ENCODE peak calls at places on chromosomes 3 and 15, in six cellular contexts. One of them, this sample, is unnamed.

GRCh38 chr3:40096561-40097506 is 212.7 kb upstream of the EIF1B start:
- DNase-seq in body of pancreas: peak
- DNase-seq in progenitor cell of endocrine pancreas: no peak
- DNase-seq in natural killer cell: no peak
- DNase-seq in left ventricle myocardium inferior: no peak
- DNase-seq in OCI-LY7: no peak
- DNase-seq in this sample: no peak

GRCh38 chr3:55075846-55076245 is 148.0 kb upstream of the LRTM1 start:
- DNase-seq in body of pancreas: no peak
- DNase-seq in progenitor cell of endocrine pancreas: no peak
- DNase-seq in natural killer cell: no peak
- DNase-seq in left ventricle myocardium inferior: no peak
- DNase-seq in OCI-LY7: no peak
- DNase-seq in this sample: no peak

GRCh38 chr15:55799287-55800212 is 56.6 kb upstream of the PRTG start:
- DNase-seq in body of pancreas: peak
- DNase-seq in progenitor cell of endocrine pancreas: peak
- DNase-seq in natural killer cell: no peak
- DNase-seq in left ventricle myocardium inferior: peak
- DNase-seq in OCI-LY7: peak
- DNase-seq in this sample: peak

GRCh38 chr3:197353867-197354180 is 55.4 kb upstream of the DLG1 start:
- DNase-seq in body of pancreas: no peak
- DNase-seq in progenitor cell of endocrine pancreas: no peak
- DNase-seq in natural killer cell: no peak
- DNase-seq in left ventricle myocardium inferior: no peak
- DNase-seq in OCI-LY7: no peak
- DNase-seq in this sample: no peak

GRCh38 chr3:132605374-132605792 is 8.3 kb downstream of the ACKR4 start:
- DNase-seq in body of pancreas: no peak
- DNase-seq in progenitor cell of endocrine pancreas: no peak
- DNase-seq in natural killer cell: no peak
- DNase-seq in left ventricle myocardium inferior: no peak
- DNase-seq in OCI-LY7: no peak
- DNase-seq in this sample: no peak

GRCh38 chr3:46845397-46845859 is 17.8 kb downstream of the MYL3 start:
- DNase-seq in body of pancreas: peak
- DNase-seq in progenitor cell of endocrine pancreas: no peak
- DNase-seq in natural killer cell: no peak
- DNase-seq in left ventricle myocardium inferior: peak
- DNase-seq in OCI-LY7: no peak
- DNase-seq in this sample: peak

GRCh38 chr3:188031106-188031505 is 122.9 kb upstream of the LPP start:
- DNase-seq in body of pancreas: no peak
- DNase-seq in progenitor cell of endocrine pancreas: no peak
- DNase-seq in natural killer cell: no peak
- DNase-seq in left ventricle myocardium inferior: no peak
- DNase-seq in OCI-LY7: peak
- DNase-seq in this sample: no peak

GRCh38 chr15:100999369-100999768 is 80.2 kb downstream of the LRRK1 start:
- DNase-seq in body of pancreas: no peak
- DNase-seq in progenitor cell of endocrine pancreas: no peak
- DNase-seq in natural killer cell: no peak
- DNase-seq in left ventricle myocardium inferior: no peak
- DNase-seq in OCI-LY7: no peak
- DNase-seq in this sample: no peak

GRCh38 chr3:169453256-169454059 is 210.1 kb downstream of the MECOM start:
- DNase-seq in body of pancreas: no peak
- DNase-seq in progenitor cell of endocrine pancreas: no peak
- DNase-seq in natural killer cell: no peak
- DNase-seq in left ventricle myocardium inferior: no peak
- DNase-seq in OCI-LY7: no peak
- DNase-seq in this sample: no peak

GRCh38 chr3:157335677-157336076 is 101.0 kb upstream of the PTX3 start:
- DNase-seq in body of pancreas: no peak
- DNase-seq in progenitor cell of endocrine pancreas: no peak
- DNase-seq in natural killer cell: no peak
- DNase-seq in left ventricle myocardium inferior: no peak
- DNase-seq in OCI-LY7: no peak
- DNase-seq in this sample: no peak

GRCh38 chr15:49521802-49522201 is 98.8 kb downstream of the FGF7 start:
- DNase-seq in body of pancreas: no peak
- DNase-seq in progenitor cell of endocrine pancreas: no peak
- DNase-seq in natural killer cell: no peak
- DNase-seq in left ventricle myocardium inferior: no peak
- DNase-seq in OCI-LY7: no peak
- DNase-seq in this sample: no peak

GRCh38 chr3:53109822-53110771 is 20.1 kb downstream of the RFT1 start:
- DNase-seq in body of pancreas: peak
- DNase-seq in progenitor cell of endocrine pancreas: no peak
- DNase-seq in natural killer cell: no peak
- DNase-seq in left ventricle myocardium inferior: peak
- DNase-seq in OCI-LY7: peak
- DNase-seq in this sample: no peak

GRCh38 chr15:83207622-83208356 is at the start of gene HDGFL3:
- DNase-seq in body of pancreas: peak
- DNase-seq in progenitor cell of endocrine pancreas: peak
- DNase-seq in natural killer cell: peak
- DNase-seq in left ventricle myocardium inferior: peak
- DNase-seq in OCI-LY7: peak
- DNase-seq in this sample: peak
- TF ChIP-seq CTCF in body of pancreas: no peak
- TF ChIP-seq CTCF in progenitor cell of endocrine pancreas: peak
- TF ChIP-seq CTCF in natural killer cell: no peak
- TF ChIP-seq CTCF in left ventricle myocardium inferior: no peak
- TF ChIP-seq CTCF in OCI-LY7: peak
- TF ChIP-seq CTCF in this sample: peak

DNA sequence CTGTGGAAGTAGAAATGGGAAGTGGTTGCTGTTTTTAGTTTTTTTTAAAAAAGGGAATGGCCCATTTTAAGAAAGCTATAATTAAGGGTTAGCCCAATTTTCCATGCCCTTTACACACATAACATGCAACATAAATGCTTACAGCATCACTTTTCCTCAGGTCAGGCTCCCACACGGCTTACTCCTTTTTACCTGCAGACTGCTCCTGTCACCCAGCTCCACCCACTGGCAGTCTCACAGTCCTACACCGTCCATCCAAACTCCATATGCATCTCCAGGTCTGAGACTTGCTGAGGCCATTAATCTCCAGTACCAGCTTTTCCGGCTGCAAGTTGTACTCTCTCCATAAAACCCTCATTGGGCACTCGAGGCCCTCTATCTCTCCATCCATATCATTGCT is 19.7 kb downstream of the MORC1 start:
- DNase-seq in body of pancreas: peak
- DNase-seq in progenitor cell of endocrine pancreas: no peak
- DNase-seq in natural killer cell: no peak
- DNase-seq in left ventricle myocardium inferior: no peak
- DNase-seq in OCI-LY7: peak
- DNase-seq in this sample: no peak
- TF ChIP-seq CTCF in body of pancreas: no peak
- TF ChIP-seq CTCF in progenitor cell of endocrine pancreas: peak
- TF ChIP-seq CTCF in natural killer cell: no peak
- TF ChIP-seq CTCF in left ventricle myocardium inferior: peak
- TF ChIP-seq CTCF in OCI-LY7: peak
- TF ChIP-seq CTCF in this sample: peak

DNA sequence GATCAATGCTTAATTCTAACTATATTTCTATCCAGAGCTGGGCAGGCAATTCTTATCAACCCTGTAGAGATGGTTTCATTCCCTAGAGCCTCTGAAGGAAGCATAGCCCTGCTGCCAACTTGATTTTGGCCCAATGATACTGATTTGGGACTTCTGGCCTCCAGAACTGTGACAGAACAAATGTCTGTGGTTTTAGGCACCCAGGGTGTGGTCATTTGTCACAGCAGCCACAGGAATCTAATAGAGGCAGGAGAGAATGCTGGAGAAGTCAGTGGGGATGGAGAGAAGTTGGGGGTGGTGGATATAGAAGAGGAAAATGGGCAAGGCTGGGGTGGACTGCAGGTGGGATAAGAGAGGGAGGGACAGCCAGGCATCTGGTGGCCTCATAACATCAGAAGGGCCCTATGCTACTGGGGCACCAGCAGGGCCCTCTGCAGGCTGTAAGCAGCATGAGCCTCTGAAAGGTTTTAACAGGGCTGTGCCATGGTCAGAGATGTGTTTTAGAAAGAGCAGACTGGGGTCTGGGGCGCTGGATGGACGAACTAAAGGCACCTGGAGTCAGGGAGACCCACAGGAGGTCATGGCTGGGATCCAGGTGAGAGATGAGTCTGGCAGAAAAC is 19.8 kb downstream of the MRPS11 start:
- DNase-seq in body of pancreas: no peak
- DNase-seq in progenitor cell of endocrine pancreas: no peak
- DNase-seq in natural killer cell: no peak
- DNase-seq in left ventricle myocardium inferior: no peak
- DNase-seq in OCI-LY7: no peak
- DNase-seq in this sample: no peak
- TF ChIP-seq CTCF in body of pancreas: no peak
- TF ChIP-seq CTCF in progenitor cell of endocrine pancreas: no peak
- TF ChIP-seq CTCF in natural killer cell: no peak
- TF ChIP-seq CTCF in left ventricle myocardium inferior: no peak
- TF ChIP-seq CTCF in OCI-LY7: no peak
- TF ChIP-seq CTCF in this sample: no peak

DNA sequence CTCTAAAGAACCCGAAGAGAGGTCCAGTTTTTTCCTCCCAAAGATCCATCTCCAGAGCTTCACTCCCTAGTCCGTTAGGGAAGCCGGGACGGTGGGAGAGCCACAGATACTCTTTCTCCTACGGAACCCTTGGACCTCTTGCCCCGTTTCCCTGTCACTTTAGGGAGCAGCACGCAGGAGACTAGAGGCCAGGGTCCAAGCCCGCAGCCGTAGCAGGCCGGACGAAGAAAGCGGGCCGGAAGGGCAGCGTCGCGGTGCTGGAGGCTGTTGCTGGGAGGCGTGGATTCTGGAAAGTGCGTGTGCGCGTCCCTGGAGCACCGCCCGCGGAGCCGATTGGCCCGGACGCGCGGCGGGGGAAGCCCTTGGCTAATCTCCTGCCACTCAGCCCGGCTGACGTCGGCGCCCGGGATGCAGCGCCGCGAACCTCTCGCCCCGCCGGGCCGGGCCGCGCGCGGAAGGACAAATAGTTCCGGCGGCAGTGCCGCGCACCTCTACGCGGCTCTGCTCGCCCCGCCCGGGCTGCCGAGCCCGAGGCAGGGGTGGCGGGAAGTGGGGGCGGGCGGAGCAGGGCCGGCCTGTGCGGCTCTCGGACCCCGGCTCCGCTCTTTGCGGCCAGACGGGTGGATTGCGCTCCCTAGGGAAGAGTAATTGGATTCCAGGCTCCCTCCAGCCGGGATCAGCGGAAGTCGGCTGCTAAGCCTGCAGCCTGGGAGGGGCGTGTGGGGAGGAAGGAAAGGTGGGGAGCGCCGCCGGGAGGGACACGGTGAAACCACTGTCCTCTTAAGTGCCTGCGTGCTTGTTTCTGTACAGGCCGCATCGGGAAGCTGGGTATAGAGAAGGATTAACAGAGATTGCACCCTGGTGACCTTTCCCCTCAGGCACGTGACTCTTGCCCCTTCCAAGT is 31.3 kb upstream of the TCF12 start:
- DNase-seq in body of pancreas: peak
- DNase-seq in progenitor cell of endocrine pancreas: peak
- DNase-seq in natural killer cell: peak
- DNase-seq in left ventricle myocardium inferior: peak
- DNase-seq in OCI-LY7: peak
- DNase-seq in this sample: peak
- TF ChIP-seq CTCF in body of pancreas: no peak
- TF ChIP-seq CTCF in progenitor cell of endocrine pancreas: peak
- TF ChIP-seq CTCF in natural killer cell: no peak
- TF ChIP-seq CTCF in left ventricle myocardium inferior: peak
- TF ChIP-seq CTCF in OCI-LY7: peak
- TF ChIP-seq CTCF in this sample: no peak

GRCh38 chr15:43210807-43211206 is 10.0 kb downstream of the EPB42 start:
- DNase-seq in body of pancreas: no peak
- DNase-seq in progenitor cell of endocrine pancreas: no peak
- DNase-seq in natural killer cell: no peak
- DNase-seq in left ventricle myocardium inferior: no peak
- DNase-seq in OCI-LY7: no peak
- DNase-seq in this sample: no peak

GRCh38 chr15:43211336-43211735 is 9.5 kb downstream of the EPB42 start:
- DNase-seq in body of pancreas: no peak
- DNase-seq in progenitor cell of endocrine pancreas: no peak
- DNase-seq in natural killer cell: no peak
- DNase-seq in left ventricle myocardium inferior: no peak
- DNase-seq in OCI-LY7: no peak
- DNase-seq in this sample: no peak

GRCh38 chr15:43208052-43209002 is 12.5 kb downstream of the EPB42 start:
- DNase-seq in body of pancreas: no peak
- DNase-seq in progenitor cell of endocrine pancreas: no peak
- DNase-seq in natural killer cell: no peak
- DNase-seq in left ventricle myocardium inferior: no peak
- DNase-seq in OCI-LY7: no peak
- DNase-seq in this sample: peak

GRCh38 chr15:43210172-43210745 is 10.6 kb downstream of the EPB42 start:
- DNase-seq in body of pancreas: no peak
- DNase-seq in progenitor cell of endocrine pancreas: no peak
- DNase-seq in natural killer cell: no peak
- DNase-seq in left ventricle myocardium inferior: no peak
- DNase-seq in OCI-LY7: no peak
- DNase-seq in this sample: no peak

GRCh38 chr15:43209059-43209824 is 11.6 kb downstream of the EPB42 start:
- DNase-seq in body of pancreas: peak
- DNase-seq in progenitor cell of endocrine pancreas: no peak
- DNase-seq in natural killer cell: no peak
- DNase-seq in left ventricle myocardium inferior: no peak
- DNase-seq in OCI-LY7: no peak
- DNase-seq in this sample: peak
- TF ChIP-seq CTCF in body of pancreas: no peak
- TF ChIP-seq CTCF in progenitor cell of endocrine pancreas: peak
- TF ChIP-seq CTCF in natural killer cell: no peak
- TF ChIP-seq CTCF in left ventricle myocardium inferior: peak
- TF ChIP-seq CTCF in OCI-LY7: no peak
- TF ChIP-seq CTCF in this sample: no peak

This sample was measured in GM13977.